ENCODE peak calls at places on chromosome 2, in ten cellular contexts. Y is Calu3; F is mesothelial cell of epicardium; X is amygdala; D is NCI-H2081; N is HFF-Myc; G is HTR-8/SVneo; T is stimulated activated CD8-positive, alpha-beta memory T cell treated with anti-CD3 and anti-CD28 coated beads, Interleukin-7, amount 100 ng/mL, for 24 hours; S is COR-L47; Z is thoracic aorta. A is an unnamed sample.
A peak's percentile ranks its signal among the peaks of the same experiment; 100 is the strongest.

GRCh38 chr2:20519309-20519708 is 72.4 kb downstream of the RHOB start:
- DNase-seq in Y (no peak), F (no peak), X (no peak), D (no peak), N (no peak), G (no peak), T (no peak), S (no peak), Z (no peak), A (no peak)

GRCh38 chr2:233165895-233166661 is 85.4 kb upstream of the ATG16L1 start:
- DNase-seq in Y (peak; percentile 68), F (no peak), X (no peak), D (no peak), N (no peak), G (peak; percentile 71), T (no peak), S (no peak), Z (no peak), A (peak; percentile 15)

GRCh38 chr2:238006500-238006899 is 39.7 kb downstream of the UBE2F start:
- DNase-seq in Y (no peak), F (no peak), X (no peak), D (no peak), N (no peak), G (no peak), T (no peak), S (no peak), Z (no peak), A (no peak)

GRCh38 chr2:220961461-220961860 is 610.6 kb downstream of the EPHA4 start:
- DNase-seq in Y (no peak), F (no peak), X (no peak), D (no peak), N (no peak), G (no peak), T (no peak), S (no peak), Z (no peak), A (no peak)

GRCh38 chr2:105803337-105803736 is 58.6 kb downstream of the NCK2 start:
- DNase-seq in Y (no peak), F (no peak), X (no peak), D (no peak), N (no peak), G (no peak), T (no peak), S (no peak), Z (no peak), A (no peak)

GRCh38 chr2:200750323-200750910 is 61.3 kb upstream of the BZW1 start:
- DNase-seq in Y (no peak), F (no peak), X (no peak), D (no peak), N (no peak), G (no peak), T (no peak), S (no peak), Z (no peak), A (no peak)

GRCh38 chr2:164850235-164850634 is 8.6 kb upstream of the COBLL1 start:
- DNase-seq in Y (no peak), F (no peak), X (no peak), D (no peak), N (no peak), G (no peak), T (no peak), S (no peak), Z (no peak), A (no peak)

GRCh38 chr2:118301248-118301647 is 213.0 kb downstream of the INSIG2 start:
- DNase-seq in Y (no peak), F (no peak), X (no peak), D (no peak), N (no peak), G (no peak), T (no peak), S (no peak), Z (no peak), A (no peak)

GRCh38 chr2:238697193-238698191 is 150.4 kb upstream of the TWIST2 start:
- DNase-seq in Y (no peak), F (no peak), X (no peak), D (no peak), N (no peak), G (no peak), T (no peak), S (no peak), Z (no peak), A (peak; percentile 38)

A was measured in stimulated activated effector memory CD8-positive, alpha-beta T cell treated with anti-CD3 and anti-CD28 coated beads, Interleukin-12 subunit alpha, Interleukin-12 subunit beta, amount 100 ng/mL, for 72 hours.